ENCODE peak calls at places on chromosomes 1 and 21, in eight cellular contexts. W, B, X, L, O, K, T and J are unnamed samples.
A peak's percentile ranks its signal among the peaks of the same experiment; 100 is the strongest.

GRCh38 chr1:53141487-53142055 is 867 bp downstream of the SLC1A7 start:
- DNase-seq in W (no peak), B (no peak), X (no peak), L (no peak), O (no peak), K (no peak), T (no peak), J (no peak)

GRCh38 chr1:155529929-155530328 is 32.7 kb downstream of the ASH1L start:
- DNase-seq in W (no peak), B (no peak), X (no peak), L (peak; percentile 53), O (no peak), K (no peak), T (no peak), J (peak; percentile 17)

GRCh38 chr1:69109276-69109675 is 458.4 kb upstream of the LRRC7 start:
- DNase-seq in W (no peak), B (no peak), X (no peak), L (no peak), O (no peak), K (no peak), T (no peak), J (no peak)

GRCh38 chr1:108154323-108154722 is 45.8 kb downstream of the SLC25A24 start:
- DNase-seq in W (no peak), B (peak; percentile 40), X (no peak), L (no peak), O (no peak), K (no peak), T (no peak), J (no peak)

GRCh38 chr1:62325696-62326095 is 6.5 kb upstream of the KANK4 start:
- DNase-seq in W (no peak), B (peak; percentile 15), X (no peak), L (no peak), O (no peak), K (no peak), T (no peak), J (no peak)

GRCh38 chr1:234125283-234125682 is 220.8 kb downstream of the SLC35F3 start:
- DNase-seq in W (peak; percentile 82), B (peak; percentile 53), X (no peak), L (peak; percentile 11), O (no peak), K (no peak), T (peak; percentile 75), J (peak; percentile 31)

GRCh38 chr1:240478536-240478935 is 133.4 kb downstream of the GREM2 start:
- DNase-seq in W (no peak), B (no peak), X (no peak), L (no peak), O (no peak), K (no peak), T (no peak), J (no peak)

GRCh38 chr1:154733621-154734020 is 125.6 kb upstream of the ADAR start:
- DNase-seq in W (no peak), B (no peak), X (no peak), L (no peak), O (no peak), K (no peak), T (no peak), J (no peak)

GRCh38 chr1:84122780-84123382 is 21.2 kb upstream of the PRKACB start:
- DNase-seq in W (no peak), B (peak; percentile 79), X (peak; percentile 6), L (no peak), O (no peak), K (no peak), T (peak; percentile 82), J (peak; percentile 24)

GRCh38 chr1:22650089-22650693 is 2.8 kb upstream of the C1QB start:
- DNase-seq in W (no peak), B (no peak), X (no peak), L (no peak), O (no peak), K (no peak), T (no peak), J (no peak)

GRCh38 chr1:28190337-28190979 is 14.0 kb upstream of the PTAFR start:
- DNase-seq in W (no peak), B (peak; percentile 24), X (no peak), L (no peak), O (no peak), K (no peak), T (no peak), J (no peak)

GRCh38 chr1:180860535-180860934 is 52.2 kb upstream of the KIAA1614 start:
- DNase-seq in W (no peak), B (no peak), X (no peak), L (no peak), O (no peak), K (no peak), T (no peak), J (no peak)

GRCh38 chr1:66945316-66945715 is 20.5 kb downstream of the MIER1 start:
- DNase-seq in W (no peak), B (no peak), X (no peak), L (no peak), O (no peak), K (no peak), T (no peak), J (no peak)

GRCh38 chr1:205976708-205977107 is 26.5 kb downstream of the RAB7B start:
- DNase-seq in W (no peak), B (peak; percentile 23), X (no peak), L (no peak), O (no peak), K (no peak), T (no peak), J (no peak)

GRCh38 chr1:89609339-89609725 is 23.6 kb upstream of the LRRC8C start:
- DNase-seq in W (no peak), B (no peak), X (no peak), L (no peak), O (no peak), K (no peak), T (no peak), J (no peak)

GRCh38 chr21:36860736-36861594 is 105.5 kb downstream of the HLCS start:
- DNase-seq in W (no peak), B (peak; percentile 95), X (no peak), L (no peak), O (no peak), K (no peak), T (no peak), J (no peak)
- TF ChIP-seq CTCF in W (no peak), B (no peak), X (no peak), L (no peak), O (no peak), K (no peak), T (no peak), J (no peak)

DNA sequence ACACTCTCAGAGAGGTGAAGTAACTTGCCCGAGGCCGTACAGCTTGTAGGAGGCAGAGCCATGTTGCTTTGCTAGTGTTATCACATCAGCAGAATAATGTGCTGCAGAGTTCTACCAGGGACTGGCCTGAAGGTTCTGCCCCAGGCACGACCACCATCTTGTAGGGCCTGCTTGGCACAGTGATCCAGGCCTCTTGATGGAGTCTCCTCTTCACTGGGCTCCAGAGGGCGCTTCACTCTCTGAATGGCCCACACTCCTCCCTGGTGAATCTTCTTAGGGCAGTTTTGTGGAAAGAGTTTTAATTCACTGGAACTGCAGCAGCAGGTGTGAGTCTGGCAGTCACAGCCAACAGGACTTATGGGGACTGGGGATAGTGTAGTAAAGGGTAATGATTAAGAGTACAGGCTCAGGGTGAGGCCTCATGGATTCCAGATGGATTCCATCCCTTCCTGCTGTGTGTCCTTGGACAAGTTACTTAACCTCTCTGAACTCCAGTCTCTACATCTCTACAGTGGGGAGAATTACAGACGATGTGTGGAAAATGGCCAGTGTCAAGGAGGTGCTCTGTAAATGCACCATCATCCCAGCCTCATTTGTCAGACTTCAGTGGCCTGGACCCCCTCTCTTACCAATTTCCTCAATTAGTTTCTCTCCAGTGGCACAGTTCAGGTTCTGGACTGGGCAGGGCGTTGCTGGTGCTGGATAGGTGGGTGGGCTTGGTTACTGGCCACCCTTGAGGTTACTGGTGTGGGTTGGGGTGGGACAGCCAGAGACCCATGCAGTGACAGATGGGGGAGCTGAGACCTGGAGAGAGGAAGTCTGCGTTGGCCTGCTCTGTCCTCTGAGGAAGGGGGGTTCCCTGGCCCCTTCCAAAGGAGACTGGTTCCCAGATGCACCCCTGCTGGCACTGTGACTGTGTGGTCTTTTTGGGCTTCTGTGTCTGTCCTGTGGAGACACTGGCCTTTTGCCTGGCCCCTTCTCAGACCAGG is 45.9 kb upstream of the CSF3R start:
- DNase-seq in W (peak; percentile 59), B (no peak), X (no peak), L (no peak), O (no peak), K (no peak), T (no peak), J (no peak)
- TF ChIP-seq CTCF in W (peak; percentile 54), B (peak; percentile 48), X (no peak), L (peak; percentile 40), O (no peak), K (no peak), T (no peak), J (no peak)

GRCh38 chr1:207893737-207894582 is 17.0 kb downstream of the CD34 start:
- DNase-seq in W (no peak), B (peak; percentile 22), X (no peak), L (no peak), O (no peak), K (no peak), T (no peak), J (no peak)
- TF ChIP-seq CTCF in W (no peak), B (no peak), X (no peak), L (no peak), O (no peak), K (no peak), T (no peak), J (no peak)

DNA sequence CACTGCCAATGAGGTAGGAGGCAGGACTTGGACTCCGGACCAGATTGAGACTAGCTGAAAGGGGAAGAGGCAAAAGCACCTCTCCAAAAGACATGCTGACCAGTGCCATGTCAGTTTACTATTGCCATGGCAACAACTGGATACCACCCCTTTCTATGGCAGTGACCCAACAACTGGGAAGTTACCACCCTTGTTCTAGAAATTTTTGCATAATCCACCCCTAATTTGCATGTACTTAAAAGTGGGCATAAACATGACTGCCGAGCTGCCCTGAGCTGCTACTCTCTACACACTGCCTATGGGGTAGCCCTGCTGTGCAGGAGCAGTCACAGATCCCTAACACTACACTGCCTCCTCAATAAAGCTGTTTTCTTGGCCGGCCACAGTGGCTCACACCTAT is 19.0 kb upstream of the SLC6A9 start:
- DNase-seq in W (no peak), B (peak; percentile 40), X (no peak), L (no peak), O (no peak), K (no peak), T (no peak), J (no peak)
- TF ChIP-seq CTCF in W (no peak), B (no peak), X (no peak), L (no peak), O (no peak), K (no peak), T (no peak), J (no peak)

GRCh38 chr1:227240983-227241382 is 77.3 kb downstream of the CDC42BPA start:
- DNase-seq in W (no peak), B (no peak), X (no peak), L (no peak), O (no peak), K (no peak), T (no peak), J (no peak)

DNA sequence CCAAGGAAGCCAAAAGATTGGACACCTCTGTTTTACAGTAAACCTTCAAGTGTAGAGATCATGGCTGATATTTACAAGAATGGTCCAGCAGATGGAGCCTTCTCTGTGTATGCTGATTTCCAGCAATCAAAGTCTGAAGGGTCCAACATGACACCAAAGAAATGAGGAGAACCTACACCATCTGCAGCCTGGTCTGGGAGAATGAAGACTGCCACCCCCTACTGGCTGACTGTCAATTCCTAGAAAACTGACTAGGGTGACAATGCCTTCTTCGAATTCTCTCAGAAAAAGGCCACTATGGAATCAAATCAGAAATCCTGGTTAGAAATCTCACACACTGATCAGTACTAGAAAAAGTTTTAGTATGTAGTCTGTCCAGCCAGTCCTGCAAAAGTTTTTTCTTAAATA is 83.3 kb downstream of the CDC42BPA start:
- DNase-seq in W (no peak), B (peak; percentile 95), X (no peak), L (no peak), O (no peak), K (no peak), T (peak; percentile 39), J (peak; percentile 19)
- TF ChIP-seq CTCF in W (peak; percentile 30), B (peak; percentile 98), X (peak; percentile 27), L (peak; percentile 49), O (peak; percentile 24), K (peak; percentile 46), T (no peak), J (no peak)